ENCODE peak calls at places on chromosomes 16 and 17, in seven cellular contexts. D is C1 segment of cervical spinal cord; M is T-helper 9 cell; V is T-helper 1 cell; P is CD8-positive, alpha-beta T cell; C is NCI-H1436; T is activated CD8-positive, alpha-beta memory T cell treated with anti-CD3 and anti-CD28 coated beads for 1 hour. B is an unnamed sample.

GRCh38 chr16:12262454-12263180 is 286.1 kb downstream of the SNX29 start:
- DNase-seq in V (no peak), T (no peak), C (no peak), D (peak), M (no peak), P (no peak), B (no peak)

GRCh38 chr17:57406981-57407286 is 150.6 kb downstream of the MSI2 start:
- DNase-seq in V (no peak), C (no peak), P (no peak), T (no peak), M (no peak), D (no peak), B (no peak)

GRCh38 chr16:67910162-67910561 is 17.1 kb downstream of the PSKH1 start:
- DNase-seq in T (no peak), P (no peak), V (no peak), C (no peak), D (peak), M (no peak), B (no peak)

GRCh38 chr16:5490499-5490898 is 392.9 kb upstream of the EEF2KMT start:
- DNase-seq in M (no peak), T (no peak), V (no peak), P (no peak), D (peak), C (no peak), B (peak)

GRCh38 chr17:48605409-48605864 is 651 bp upstream of the HOXB6 start:
- DNase-seq in V (no peak), T (no peak), M (no peak), C (no peak), D (no peak), P (no peak), B (no peak)

GRCh38 chr17:79509496-79509895 is 101.4 kb downstream of the RBFOX3 start:
- DNase-seq in V (no peak), D (no peak), M (no peak), C (no peak), T (no peak), P (no peak), B (no peak)

GRCh38 chr17:27586203-27586701 is 44.7 kb upstream of the LGALS9 start:
- DNase-seq in D (no peak), P (no peak), V (no peak), M (no peak), C (no peak), T (no peak), B (no peak)

GRCh38 chr17:73747221-73748002 is 103.2 kb upstream of the SDK2 start:
- DNase-seq in V (no peak), M (no peak), D (no peak), C (peak), P (no peak), T (no peak), B (no peak)

GRCh38 chr17:72343911-72344310 is 223.1 kb downstream of the SOX9 start:
- DNase-seq in T (no peak), M (no peak), D (no peak), P (no peak), V (no peak), C (no peak), B (no peak)

GRCh38 chr16:72443809-72444208 is 271.9 kb upstream of the PMFBP1 start:
- DNase-seq in P (no peak), C (no peak), D (no peak), T (no peak), M (no peak), V (no peak), B (no peak)